ENCODE peak calls at places on chromosomes 2 and 18, in five cellular contexts. U, N, G, W and D are unnamed samples.

GRCh38 chr2:1858733-1859132 is 114.4 kb upstream of the PXDN start:
- DNase-seq in N (no peak), G (no peak), W (no peak), U (no peak), D (no peak)

GRCh38 chr18:7921938-7922587 is 354.9 kb downstream of the PTPRM start:
- DNase-seq in N (peak; percentile 79), W (peak; percentile 18), G (no peak), U (no peak), D (no peak)

GRCh38 chr2:131146255-131146654 is 41.1 kb downstream of the PLEKHB2 start:
- DNase-seq in W (no peak), N (no peak), U (no peak), G (no peak), D (no peak)

GRCh38 chr2:39381653-39382052 is 55.4 kb downstream of the MAP4K3 start:
- DNase-seq in U (no peak), G (no peak), N (no peak), W (no peak), D (no peak)

GRCh38 chr18:44852216-44852615 is 171.5 kb downstream of the SETBP1 start:
- DNase-seq in G (no peak), U (no peak), N (no peak), W (no peak), D (no peak)

GRCh38 chr2:109442715-109443319 is 170.9 kb downstream of the SEPTIN10 start:
- DNase-seq in G (no peak), U (no peak), W (no peak), N (no peak), D (no peak)

GRCh38 chr18:25875574-25875973 is 214.8 kb downstream of the SS18 start:
- DNase-seq in U (no peak), W (no peak), N (no peak), G (no peak), D (no peak)

GRCh38 chr2:217413193-217413592 is 553.3 kb upstream of the TNP1 start:
- DNase-seq in U (no peak), W (no peak), N (peak; percentile 88), G (no peak), D (no peak)

GRCh38 chr2:37330669-37331068 is 6.0 kb upstream of the PRKD3 start:
- DNase-seq in N (no peak), U (no peak), W (no peak), G (no peak), D (no peak)

GRCh38 chr18:30514059-30514458 is 528.5 kb downstream of the DSC3 start:
- DNase-seq in W (no peak), G (no peak), U (no peak), N (no peak), D (no peak)

GRCh38 chr2:231674587-231675334 is 33.6 kb upstream of the PTMA start:
- DNase-seq in W (peak; percentile 78), G (no peak), N (peak; percentile 73), U (peak; percentile 45), D (peak; percentile 72)

GRCh38 chr2:3805120-3805519 is 101.7 kb downstream of the DCDC2C start:
- DNase-seq in G (no peak), W (no peak), U (no peak), N (peak; percentile 14), D (peak; percentile 46)

GRCh38 chr18:73724908-73725307 is 422.7 kb downstream of the FBXO15 start:
- DNase-seq in W (no peak), U (no peak), N (no peak), G (no peak), D (no peak)

GRCh38 chr2:230870544-230871360 is 6.0 kb downstream of the ITM2C start:
- DNase-seq in N (no peak), G (peak; percentile 73), U (no peak), W (no peak), D (no peak)

GRCh38 chr2:235793163-235793752 is 299.4 kb downstream of the AGAP1 start:
- DNase-seq in U (no peak), G (no peak), N (peak; percentile 69), W (no peak), D (peak; percentile 41)

GRCh38 chr2:58698610-58699009 is 457.5 kb upstream of the FANCL start:
- DNase-seq in W (no peak), G (no peak), U (no peak), N (no peak), D (no peak)

GRCh38 chr18:8231316-8231715 is 377.9 kb upstream of the RAB12 start:
- DNase-seq in U (no peak), G (no peak), N (no peak), W (no peak), D (no peak)

GRCh38 chr2:39667881-39668276 is 2.2 kb downstream of the TMEM178A start:
- DNase-seq in U (no peak), W (no peak), G (no peak), N (no peak), D (no peak)

GRCh38 chr2:101238930-101239759 is 13.5 kb upstream of the CNOT11 start:
- DNase-seq in G (peak; percentile 67), W (peak; percentile 95), N (no peak), U (no peak), D (peak; percentile 91)

GRCh38 chr2:115165529-115166109 is 723.2 kb downstream of the DPP10 start:
- DNase-seq in U (no peak), W (peak; percentile 21), G (no peak), N (peak; percentile 62), D (peak; percentile 57)

GRCh38 chr2:240425697-240426096 is 9.8 kb upstream of the GPC1 start:
- DNase-seq in G (peak; percentile 27), N (no peak), U (no peak), W (no peak), D (no peak)

GRCh38 chr2:62663443-62663842 is 42.1 kb upstream of the EHBP1 start:
- DNase-seq in G (no peak), N (peak; percentile 84), W (no peak), U (no peak), D (no peak)

GRCh38 chr2:191316246-191316645 is 71.0 kb downstream of the MYO1B start:
- DNase-seq in U (no peak), N (peak; percentile 60), G (no peak), W (no peak), D (no peak)

GRCh38 chr18:58417752-58418151 is 211.1 kb downstream of the ALPK2 start:
- DNase-seq in N (peak; percentile 64), W (no peak), U (no peak), G (no peak), D (no peak)

GRCh38 chr2:73069855-73070650 is 1.5 kb downstream of the SFXN5 start:
- DNase-seq in G (no peak), N (peak; percentile 59), W (no peak), U (no peak), D (peak; percentile 20)